ENCODE peak calls at places on chromosomes 12 and 14, in four cellular contexts. Z is activated B cell treated with CpG ODN at 0.5 μM for 24 hours, N is left ventricle myocardium inferior, H is thoracic aorta. C is an unnamed sample.

GRCh38 chr12:71476513-71476912 is 36.9 kb downstream of the LGR5 start:
- DNase-seq in Z (no peak), N (no peak), H (peak), C (no peak)

GRCh38 chr12:68158427-68158826 is 1.1 kb downstream of the IFNG start:
- DNase-seq in Z (no peak), N (no peak), H (no peak), C (no peak)

GRCh38 chr12:52600071-52600470 is 1.2 kb downstream of the KRT72 start:
- DNase-seq in Z (no peak), N (no peak), H (no peak), C (no peak)

GRCh38 chr12:102960766-102961487 is 3.5 kb downstream of the ASCL1 start:
- DNase-seq in Z (no peak), N (no peak), H (no peak), C (no peak)

GRCh38 chr12:123141615-123142517 is 9.0 kb downstream of the PITPNM2 start:
- DNase-seq in Z (no peak), N (peak), H (peak), C (no peak)

GRCh38 chr12:6199531-6200265 is 502 bp upstream of the CD9 start:
- DNase-seq in Z (peak), N (no peak), H (no peak), C (no peak)

GRCh38 chr12:47080725-47081502 is 1.2 kb upstream of the AMIGO2 start:
- DNase-seq in Z (peak), N (peak), H (no peak), C (peak)

GRCh38 chr12:6059860-6060565 is 64.5 kb downstream of the VWF start:
- DNase-seq in Z (no peak), N (no peak), H (no peak), C (no peak)

GRCh38 chr14:75631453-75631831 is 29.2 kb downstream of the ERG28 start:
- DNase-seq in Z (no peak), N (no peak), H (no peak), C (no peak)

GRCh38 chr14:104144911-104145825 is 6.8 kb downstream of the KIF26A start:
- DNase-seq in Z (peak), N (no peak), H (no peak), C (peak)

GRCh38 chr14:77738559-77739250 is 22.3 kb downstream of the SNW1 start:
- DNase-seq in Z (no peak), N (no peak), H (no peak), C (no peak)

GRCh38 chr12:45655186-45655585 is 74.3 kb upstream of the ARID2 start:
- DNase-seq in Z (no peak), N (no peak), H (no peak), C (no peak)

GRCh38 chr12:51270847-51271518 is 768 bp upstream of the SMAGP start:
- DNase-seq in Z (no peak), N (no peak), H (no peak), C (no peak)

GRCh38 chr12:108312885-108313203 is 26.3 kb downstream of the CMKLR1 start:
- DNase-seq in Z (no peak), N (peak), H (peak), C (no peak)

GRCh38 chr14:59189281-59189821 is 884 bp downstream of the DAAM1 start:
- DNase-seq in Z (peak), N (no peak), H (no peak), C (peak)

GRCh38 chr14:35897616-35898111 is 71.5 kb downstream of the BRMS1L start:
- DNase-seq in Z (no peak), N (no peak), H (no peak), C (no peak)

DNA sequence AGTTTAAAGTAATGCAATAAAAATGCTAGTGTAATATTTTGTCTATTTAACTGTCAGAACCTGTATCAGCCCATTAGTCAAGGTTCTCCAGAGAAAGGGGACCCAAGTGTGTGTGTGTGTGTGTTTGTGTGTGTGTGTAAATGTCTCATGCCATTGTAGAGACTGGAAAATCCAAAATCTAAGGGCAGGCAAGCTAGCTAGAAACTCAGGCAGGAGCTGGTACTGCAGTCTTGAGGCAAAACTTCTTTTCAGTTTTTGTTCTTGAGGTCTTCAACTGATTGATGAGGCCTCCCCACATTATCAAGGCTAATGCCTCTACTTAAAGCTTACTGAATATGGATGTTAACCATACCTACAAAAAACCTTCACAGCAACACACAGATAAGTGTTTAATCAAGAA is 126.7 kb downstream of the PRKD1 start:
- DNase-seq in Z (no peak), N (no peak), H (no peak), C (no peak)
- TF ChIP-seq CTCF in Z (no peak), N (no peak), H (no peak), C (no peak)

DNA sequence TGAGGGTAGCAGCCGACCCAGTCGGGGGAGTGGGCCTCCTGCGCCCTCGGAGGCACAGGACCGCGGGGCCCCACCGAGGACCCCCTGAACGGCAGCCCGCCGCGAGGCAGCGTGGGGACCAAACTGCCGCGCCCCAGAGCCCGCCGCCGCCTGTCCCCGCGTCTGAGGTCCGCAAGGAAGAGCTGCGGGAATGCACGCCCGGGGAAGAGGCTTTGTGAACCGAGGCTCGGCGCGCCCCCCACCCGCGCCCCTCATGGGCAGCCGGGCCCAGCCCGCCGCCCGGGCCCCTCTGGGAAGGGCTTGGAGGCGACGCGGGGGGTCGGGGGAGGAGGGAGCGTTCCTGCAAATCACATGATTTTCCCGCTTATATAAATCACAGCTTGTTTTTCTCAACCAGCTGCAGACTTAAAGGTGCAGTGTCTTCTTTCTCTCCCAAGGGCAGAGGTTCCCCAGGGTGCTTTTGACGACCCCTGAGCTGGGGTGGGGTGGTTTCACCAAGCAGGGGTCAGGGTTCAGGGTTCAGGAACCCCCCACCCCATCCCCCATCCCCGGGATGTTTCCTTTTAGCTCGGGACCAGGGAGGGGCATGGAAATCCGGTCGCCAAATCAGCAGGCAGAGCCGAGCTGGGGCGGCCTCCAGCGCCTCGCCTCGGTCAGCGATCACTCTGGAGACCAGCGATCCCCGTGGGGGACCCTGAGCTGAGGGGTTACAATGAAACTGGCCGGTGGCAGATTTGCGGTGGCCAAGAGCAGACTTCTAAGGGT is 44.7 kb upstream of the ATP23 start:
- DNase-seq in Z (peak), N (peak), H (no peak), C (no peak)
- TF ChIP-seq CTCF in Z (no peak), N (peak), H (no peak), C (no peak)

GRCh38 chr12:15253990-15254389 is 32.8 kb upstream of the RERG start:
- DNase-seq in Z (no peak), N (no peak), H (no peak), C (no peak)

DNA sequence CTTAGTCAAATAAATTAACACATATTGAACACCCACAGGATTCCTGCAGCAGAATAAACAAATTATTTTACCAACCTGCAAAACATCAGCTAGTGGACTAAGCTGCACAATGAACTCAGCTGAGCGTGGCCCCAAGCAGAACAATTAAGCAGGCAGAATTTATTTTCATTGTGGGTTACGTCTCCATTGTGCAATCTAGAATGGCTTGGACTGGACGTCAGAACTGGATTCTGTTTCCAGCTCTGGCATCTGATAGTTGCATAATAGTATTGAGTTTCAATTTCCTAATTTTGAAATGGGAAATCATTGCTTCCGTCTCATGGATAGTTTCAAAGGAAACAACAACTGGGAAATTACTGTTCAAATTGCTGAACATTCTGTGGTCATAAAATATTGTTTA is 35.5 kb upstream of the RERG start:
- DNase-seq in Z (no peak), N (no peak), H (no peak), C (no peak)
- TF ChIP-seq CTCF in Z (no peak), N (no peak), H (no peak), C (no peak)

DNA sequence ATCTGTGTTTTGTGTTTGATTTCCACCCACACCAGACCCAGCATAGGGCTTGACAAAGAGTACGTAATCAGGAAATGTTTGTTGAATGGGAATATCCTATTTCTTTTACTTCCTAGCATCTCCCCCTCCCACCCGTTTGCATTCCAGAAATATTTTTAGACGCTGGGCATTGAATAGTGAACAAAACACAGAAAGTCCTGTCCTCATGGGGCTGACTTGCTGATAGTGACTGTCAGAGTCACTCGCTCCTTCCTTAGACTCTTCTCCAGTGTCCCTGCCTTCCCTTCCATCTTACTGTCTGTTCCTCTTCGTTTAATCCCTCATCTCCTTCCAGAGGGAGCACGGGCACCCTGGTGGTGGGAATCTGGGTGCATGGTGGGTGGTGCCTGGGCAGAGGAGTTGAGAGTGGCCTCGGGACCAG is 53.6 kb downstream of the SLC25A47 start:
- DNase-seq in Z (no peak), N (no peak), H (no peak), C (peak)
- TF ChIP-seq CTCF in Z (no peak), N (no peak), H (no peak), C (no peak)

GRCh38 chr12:109713187-109713984 is at the start of gene FAM222A:
- DNase-seq in Z (peak), N (peak), H (peak), C (peak)
- TF ChIP-seq CTCF in Z (no peak), N (peak), H (no peak), C (no peak)

GRCh38 chr12:54213084-54213483 is 24.3 kb upstream of the SMUG1 start:
- DNase-seq in Z (no peak), N (no peak), H (no peak), C (no peak)
- TF ChIP-seq CTCF in Z (no peak), N (no peak), H (no peak), C (no peak)

C was measured in CD14-positive monocyte.